ENCODE peak calls at places on chromosomes 12 and 14, in four cellular contexts. Z is RWPE1, C is foreskin keratinocyte, U is left ventricle myocardium inferior. O is an unnamed sample.

GRCh38 chr14:100578552-100578951 is 8.7 kb downstream of the BEGAIN start:
- DNase-seq in Z (no peak), C (peak; percentile 7), U (no peak), O (peak; percentile 25)

GRCh38 chr12:4286771-4287317 is 13.3 kb downstream of the CCND2 start:
- DNase-seq in Z (no peak), C (no peak), U (no peak), O (no peak)

GRCh38 chr12:87756721-87757120 is 272.5 kb downstream of the C12orf50 start:
- DNase-seq in Z (no peak), C (no peak), U (no peak), O (no peak)

GRCh38 chr12:3592856-3593625 is 102.0 kb downstream of the PRMT8 start:
- DNase-seq in Z (no peak), C (no peak), U (no peak), O (no peak)

GRCh38 chr12:21656931-21657335 is 709 bp downstream of the LDHB start:
- DNase-seq in Z (peak; percentile 22), C (peak; percentile 44), U (peak; percentile 28), O (peak; percentile 40)

GRCh38 chr12:5172886-5173285 is 129.2 kb downstream of the KCNA5 start:
- DNase-seq in Z (no peak), C (no peak), U (no peak), O (no peak)

GRCh38 chr14:90647469-90647868 is 168.8 kb downstream of the TTC7B start:
- DNase-seq in Z (no peak), C (no peak), U (no peak), O (no peak)

GRCh38 chr12:107600596-107601144 is 84.9 kb upstream of the PWP1 start:
- DNase-seq in Z (no peak), C (no peak), U (no peak), O (no peak)

GRCh38 chr14:73252491-73253322 is 15.4 kb downstream of the PAPLN start:
- DNase-seq in Z (no peak), C (no peak), U (no peak), O (no peak)

GRCh38 chr14:64801800-64802199 is 77.9 kb downstream of the SPTB start:
- DNase-seq in Z (no peak), C (no peak), U (no peak), O (no peak)

GRCh38 chr12:118498171-118498570 is 121.8 kb downstream of the SUDS3 start:
- DNase-seq in Z (no peak), C (no peak), U (no peak), O (no peak)

GRCh38 chr12:6758511-6758910 is 5.6 kb upstream of the MLF2 start:
- DNase-seq in Z (no peak), C (no peak), U (no peak), O (no peak)

GRCh38 chr12:70719672-70720420 is 82.6 kb upstream of the PTPRB start:
- DNase-seq in Z (peak; percentile 28), C (no peak), U (peak; percentile 23), O (peak; percentile 9)

GRCh38 chr12:41907036-41907435 is 237.6 kb downstream of the GXYLT1 start:
- DNase-seq in Z (no peak), C (no peak), U (no peak), O (no peak)

GRCh38 chr12:47282206-47282605 is 202.4 kb upstream of the AMIGO2 start:
- DNase-seq in Z (no peak), C (no peak), U (no peak), O (no peak)

GRCh38 chr14:61491876-61492440 is 170.6 kb downstream of the PRKCH start:
- DNase-seq in Z (no peak), C (no peak), U (no peak), O (no peak)

GRCh38 chr12:56591111-56591510 is 39.0 kb downstream of the BAZ2A start:
- DNase-seq in Z (no peak), C (no peak), U (no peak), O (no peak)

GRCh38 chr14:82642425-82642824 is 1108.8 kb upstream of the SEL1L start:
- DNase-seq in Z (no peak), C (no peak), U (no peak), O (no peak)

GRCh38 chr12:1591543-1591942 is 2.8 kb downstream of the FBXL14 start:
- DNase-seq in Z (no peak), C (no peak), U (no peak), O (no peak)

GRCh38 chr14:38556321-38556720 is 300.4 kb upstream of the CLEC14A start:
- DNase-seq in Z (no peak), C (no peak), U (no peak), O (no peak)

DNA sequence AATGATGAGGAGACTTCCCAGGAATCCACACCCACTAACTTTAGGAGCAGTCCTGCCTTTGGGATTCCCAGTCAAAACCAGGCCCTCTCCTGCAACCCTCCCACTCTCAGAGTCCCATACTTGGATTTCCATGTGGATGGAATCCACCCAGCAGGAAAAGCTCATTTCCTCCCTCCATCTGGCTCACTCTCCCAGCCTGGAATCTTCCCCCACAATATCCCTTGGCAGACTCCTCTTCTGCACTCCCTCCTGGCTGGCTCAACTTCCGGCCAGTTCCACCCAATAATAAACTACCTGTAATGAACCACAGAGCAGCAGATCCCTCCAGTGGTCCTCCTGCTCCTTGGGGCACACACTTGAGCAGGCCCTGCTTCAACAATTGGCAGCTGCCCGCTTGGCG is 102.8 kb upstream of the EGLN3 start:
- DNase-seq in Z (no peak), C (no peak), U (peak; percentile 53), O (peak; percentile 21)
- TF ChIP-seq CTCF in Z (no peak), C (no peak), U (peak; percentile 38), O (no peak)

GRCh38 chr12:20220339-20220738 is 148.0 kb upstream of the PDE3A start:
- DNase-seq in Z (peak; percentile 9), C (no peak), U (no peak), O (no peak)
- TF ChIP-seq CTCF in Z (no peak), C (no peak), U (peak; percentile 43), O (peak; percentile 20)

GRCh38 chr14:92603309-92604257 is 90.0 kb downstream of the RIN3 start:
- DNase-seq in Z (peak; percentile 30), C (no peak), U (peak; percentile 40), O (peak; percentile 51)
- TF ChIP-seq CTCF in Z (no peak), C (peak; percentile 68), U (peak; percentile 63), O (peak; percentile 36)

GRCh38 chr14:106378191-106378590 is 851.8 kb downstream of the TMEM121 start:
- DNase-seq in Z (no peak), C (no peak), U (no peak), O (no peak)
- TF ChIP-seq CTCF in Z (no peak), C (no peak), U (no peak), O (no peak)

GRCh38 chr14:93788557-93789365 is 476 bp upstream of the PRIMA1 start:
- DNase-seq in Z (peak; percentile 66), C (peak; percentile 16), U (peak; percentile 47), O (peak; percentile 55)
- TF ChIP-seq CTCF in Z (peak; percentile 29), C (peak; percentile 19), U (peak; percentile 63), O (no peak)

GRCh38 chr12:54629925-54630324 is 4.8 kb downstream of the LACRT start:
- DNase-seq in Z (no peak), C (no peak), U (no peak), O (no peak)

GRCh38 chr12:54634795-54635194 is at the start of gene LACRT:
- DNase-seq in Z (no peak), C (no peak), U (no peak), O (no peak)

GRCh38 chr12:54631551-54631950 is 3.1 kb downstream of the LACRT start:
- DNase-seq in Z (no peak), C (no peak), U (no peak), O (no peak)

GRCh38 chr12:54628186-54628846 is 6.4 kb downstream of the LACRT start:
- DNase-seq in Z (no peak), C (no peak), U (no peak), O (no peak)

GRCh38 chr12:54631988-54632728 is 2.5 kb downstream of the LACRT start:
- DNase-seq in Z (no peak), C (no peak), U (no peak), O (no peak)
- TF ChIP-seq CTCF in Z (no peak), C (no peak), U (no peak), O (no peak)

GRCh38 chr12:120583478-120584030 is 2.4 kb upstream of the POP5 start:
- DNase-seq in Z (peak; percentile 67), C (peak; percentile 31), U (peak; percentile 71), O (peak; percentile 40)
- TF ChIP-seq CTCF in Z (peak; percentile 94), C (peak; percentile 93), U (peak; percentile 90), O (peak; percentile 94)

GRCh38 chr12:52141306-52141705 is 50.5 kb downstream of the KRT80 start:
- DNase-seq in Z (no peak), C (no peak), U (no peak), O (no peak)

GRCh38 chr12:52139147-52139546 is 52.7 kb downstream of the KRT80 start:
- DNase-seq in Z (no peak), C (no peak), U (no peak), O (no peak)

GRCh38 chr12:52137746-52138145 is 54.1 kb downstream of the KRT80 start:
- DNase-seq in Z (no peak), C (no peak), U (peak; percentile 7), O (no peak)

GRCh38 chr12:52141875-52142274 is 49.9 kb downstream of the KRT80 start:
- DNase-seq in Z (no peak), C (no peak), U (no peak), O (no peak)

DNA sequence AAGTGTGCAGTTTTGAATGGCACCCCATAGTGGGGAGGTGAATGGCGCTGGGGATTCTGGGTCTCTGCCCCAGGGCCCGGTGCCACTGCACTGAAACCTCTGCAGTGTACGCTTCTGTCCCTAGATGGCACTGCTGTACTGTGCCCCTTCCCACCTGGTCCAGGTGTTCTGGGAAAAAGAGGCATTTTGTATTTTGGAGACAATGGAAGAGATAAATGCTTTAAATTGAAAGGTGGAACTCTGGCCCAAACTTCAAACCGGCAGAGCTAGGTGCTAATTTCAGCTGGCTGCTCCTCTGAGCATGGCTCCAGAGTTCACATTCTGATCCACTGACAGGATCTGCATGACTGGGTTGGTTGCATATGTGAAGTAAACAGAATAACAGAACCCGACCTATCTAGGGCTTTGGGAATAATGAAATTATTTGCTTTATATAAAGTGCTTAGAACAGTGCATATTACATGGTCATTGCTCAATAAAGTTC is 52.2 kb downstream of the KRT80 start:
- DNase-seq in Z (peak; percentile 91), C (no peak), U (no peak), O (peak; percentile 53)
- TF ChIP-seq CTCF in Z (peak; percentile 95), C (peak; percentile 99), U (peak; percentile 73), O (peak; percentile 98)

DNA sequence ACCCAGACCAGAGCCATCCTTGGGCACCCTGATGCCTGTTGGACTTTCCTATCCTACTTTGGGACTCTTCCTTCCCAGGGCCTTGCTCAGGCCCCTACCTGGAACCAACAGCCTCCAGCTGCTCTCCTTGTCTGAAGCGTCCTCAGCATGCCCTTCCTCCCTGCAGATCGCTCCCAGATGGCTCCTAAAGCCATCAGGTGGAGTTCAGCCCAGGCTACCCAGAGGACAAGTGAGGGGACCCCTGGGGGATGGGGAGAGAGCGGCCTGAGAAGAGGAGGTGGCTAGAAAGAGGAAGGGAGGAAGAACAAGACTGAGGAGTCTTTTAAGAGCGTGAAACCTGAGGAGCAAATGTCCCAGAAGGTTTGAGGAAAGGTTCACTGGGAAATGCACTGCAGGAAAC is 236.6 kb downstream of the ZFP36L1 start:
- DNase-seq in Z (no peak), C (no peak), U (no peak), O (no peak)
- TF ChIP-seq CTCF in Z (no peak), C (no peak), U (no peak), O (no peak)

GRCh38 chr12:91690521-91690920 is 455.1 kb downstream of the BTG1 start:
- DNase-seq in Z (no peak), C (no peak), U (no peak), O (no peak)

GRCh38 chr12:91695964-91696363 is 449.7 kb downstream of the BTG1 start:
- DNase-seq in Z (no peak), C (no peak), U (no peak), O (no peak)
- TF ChIP-seq CTCF in Z (no peak), C (peak; percentile 22), U (no peak), O (no peak)